ENCODE peak calls at places on chromosome 14, in eight cellular contexts. K, L, U, B, O, N, Y and V are unnamed samples.
A peak's percentile ranks its signal among the peaks of the same experiment; 100 is the strongest.

GRCh38 chr14:102911541-102911951 is 10.9 kb upstream of the AMN start:
- DNase-seq in Y (no peak), N (no peak), U (no peak), K (no peak), B (no peak), L (no peak), O (no peak), V (no peak)

GRCh38 chr14:57754558-57754957 is 111.3 kb downstream of the SLC35F4 start:
- DNase-seq in K (no peak), B (no peak), U (no peak), Y (no peak), N (no peak), O (no peak), L (no peak), V (no peak)

GRCh38 chr14:68961781-68962584 is 17.1 kb downstream of the ACTN1 start:
- DNase-seq in Y (no peak), U (no peak), N (no peak), L (peak; percentile 85), K (no peak), O (peak; percentile 44), B (no peak), V (no peak)

GRCh38 chr14:21656980-21657379 is 3.3 kb downstream of the OR4E2 start:
- DNase-seq in Y (no peak), N (no peak), L (no peak), B (no peak), K (no peak), O (no peak), U (no peak), V (no peak)

GRCh38 chr14:100424504-100425453 is 101.6 kb downstream of the SLC25A47 start:
- DNase-seq in L (no peak), U (no peak), Y (no peak), N (no peak), O (no peak), K (no peak), B (no peak), V (no peak)

GRCh38 chr14:35952584-35952983 is 126.4 kb downstream of the BRMS1L start:
- DNase-seq in Y (no peak), O (no peak), B (no peak), N (no peak), U (no peak), K (no peak), L (no peak), V (no peak)

GRCh38 chr14:39267592-39268112 is 33.9 kb downstream of the MIA2 start:
- DNase-seq in B (no peak), K (no peak), Y (no peak), L (no peak), U (no peak), N (no peak), O (no peak), V (peak; percentile 64)

GRCh38 chr14:76965232-76965631 is 63.3 kb downstream of the IRF2BPL start:
- DNase-seq in K (no peak), B (no peak), U (no peak), L (no peak), N (no peak), Y (no peak), O (no peak), V (no peak)

GRCh38 chr14:100417466-100417865 is 94.3 kb downstream of the SLC25A47 start:
- DNase-seq in O (peak; percentile 88), L (peak; percentile 97), B (peak; percentile 35), U (no peak), K (no peak), N (peak; percentile 43), Y (peak; percentile 57), V (peak; percentile 29)

GRCh38 chr14:68016243-68016914 is 196.8 kb downstream of the RAD51B start:
- DNase-seq in U (no peak), O (no peak), N (no peak), Y (no peak), B (no peak), K (no peak), L (peak; percentile 57), V (no peak)

GRCh38 chr14:69665596-69665995 is 54.2 kb downstream of the SUSD6 start:
- DNase-seq in U (no peak), L (no peak), O (no peak), K (no peak), Y (no peak), B (no peak), N (no peak), V (no peak)

GRCh38 chr14:39912192-39913100 is 480.2 kb upstream of the FBXO33 start:
- DNase-seq in N (no peak), K (no peak), B (no peak), U (no peak), O (no peak), Y (no peak), L (no peak), V (no peak)

GRCh38 chr14:61694830-61695694 is at the start of gene HIF1A:
- DNase-seq in O (peak; percentile 99), B (peak; percentile 96), N (peak; percentile 96), Y (peak; percentile 97), U (peak; percentile 91), L (peak; percentile 99), K (peak; percentile 94), V (peak; percentile 97)
- TF ChIP-seq POLR2A in O (peak; percentile 97), B (no peak), N (peak; percentile 96), Y (peak; percentile 87), U (peak; percentile 98), L (peak; percentile 97), K (peak; percentile 91), V (peak; percentile 89)

DNA sequence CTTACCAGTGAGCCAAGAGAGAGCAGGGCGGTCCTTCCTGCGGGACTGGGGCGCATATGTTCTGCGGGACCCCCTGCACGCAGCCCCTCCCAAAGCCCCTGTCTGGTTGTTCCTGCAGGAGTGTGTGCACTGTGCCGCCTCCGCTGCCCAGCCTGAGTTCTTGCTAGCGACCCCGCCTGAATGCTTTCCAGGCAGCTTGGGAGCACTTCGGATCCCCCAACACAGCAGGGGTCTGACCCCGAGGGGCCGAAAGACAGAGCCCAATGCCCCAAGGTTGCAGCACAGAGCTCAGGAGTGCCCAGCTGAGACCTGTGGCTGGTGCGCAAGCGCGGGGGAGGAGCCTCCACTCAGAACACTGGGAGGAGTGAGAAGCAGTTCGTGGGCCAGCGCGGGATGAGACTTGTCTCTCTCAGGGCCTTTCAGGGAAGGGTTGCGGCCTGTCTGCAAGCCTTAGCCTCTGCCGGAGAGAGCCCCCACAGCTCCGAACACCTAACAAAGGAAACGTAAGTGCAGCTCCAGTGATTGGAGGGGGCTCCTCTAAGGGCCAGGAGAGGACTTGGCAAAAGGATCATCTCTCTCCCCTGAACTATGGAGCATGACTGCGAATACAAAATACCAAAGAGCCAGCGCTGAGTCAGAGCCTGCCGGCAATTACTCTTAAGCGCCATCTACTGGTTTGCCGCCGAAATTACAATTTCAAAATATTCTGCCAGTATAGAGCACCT is 50.5 kb downstream of the GTF2A1 start:
- DNase-seq in B (peak; percentile 92), O (peak; percentile 92), K (peak; percentile 92), Y (peak; percentile 92), U (peak; percentile 44), N (peak; percentile 93), L (peak; percentile 82), V (peak; percentile 95)
- TF ChIP-seq POLR2A in B (no peak), O (peak; percentile 87), K (peak; percentile 59), Y (no peak), U (peak; percentile 83), N (peak; percentile 75), L (peak; percentile 62), V (peak; percentile 94)

DNA sequence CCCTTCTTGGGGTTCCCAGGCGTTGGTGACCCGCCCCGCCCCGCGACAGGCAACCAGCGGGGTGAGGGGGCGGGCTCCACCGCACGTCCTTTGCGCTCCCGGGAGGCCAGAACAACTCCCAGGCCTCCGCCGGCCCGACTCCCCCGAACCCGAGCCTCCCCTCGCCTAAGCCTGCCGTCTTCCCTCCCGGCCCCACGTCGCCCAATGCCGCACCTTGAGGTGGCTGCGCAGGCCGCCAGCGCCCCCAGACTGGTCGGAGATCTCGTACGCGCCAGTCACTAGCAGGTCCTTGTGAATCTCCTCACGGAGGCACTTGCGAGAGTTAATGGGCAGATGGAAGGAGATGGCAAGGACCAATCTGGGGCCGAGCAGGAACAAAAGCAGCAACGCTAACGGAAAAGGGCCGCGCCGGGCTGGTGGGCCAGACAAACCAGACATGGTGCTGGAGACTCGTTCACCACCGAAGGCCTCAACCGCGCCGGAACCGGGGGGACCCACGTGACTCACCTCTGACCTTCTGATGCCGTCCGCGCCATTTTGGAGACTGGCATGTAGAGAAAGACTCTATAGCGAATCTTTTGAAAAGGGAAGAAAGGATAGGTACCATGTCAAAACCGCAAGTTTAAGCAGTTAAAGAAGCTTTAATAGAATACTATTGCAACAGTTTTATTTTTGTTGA is at the start of gene TMED10:
- DNase-seq in B (peak; percentile 88), N (peak; percentile 87), L (peak; percentile 85), K (peak; percentile 90), U (peak; percentile 75), Y (peak; percentile 89), O (peak; percentile 90), V (peak; percentile 95)
- TF ChIP-seq POLR2A in B (no peak), N (peak; percentile 88), L (peak; percentile 82), K (peak; percentile 48), U (peak; percentile 86), Y (no peak), O (peak; percentile 65), V (peak; percentile 77)

GRCh38 chr14:64501326-64502171 is 2.1 kb downstream of the ZBTB25 start:
- DNase-seq in L (peak; percentile 38), N (peak; percentile 82), K (no peak), B (peak; percentile 52), O (peak; percentile 46), Y (peak; percentile 43), U (no peak), V (no peak)
- TF ChIP-seq POLR2A in L (no peak), N (peak; percentile 47), K (no peak), B (no peak), O (no peak), Y (no peak), U (no peak), V (no peak)

GRCh38 chr14:95484296-95484695 is 32.2 kb downstream of the SYNE3 start:
- DNase-seq in B (no peak), K (no peak), Y (no peak), L (no peak), O (no peak), U (no peak), N (no peak), V (no peak)
- TF ChIP-seq POLR2A in B (no peak), K (no peak), Y (no peak), L (no peak), O (no peak), U (no peak), N (no peak), V (no peak)

DNA sequence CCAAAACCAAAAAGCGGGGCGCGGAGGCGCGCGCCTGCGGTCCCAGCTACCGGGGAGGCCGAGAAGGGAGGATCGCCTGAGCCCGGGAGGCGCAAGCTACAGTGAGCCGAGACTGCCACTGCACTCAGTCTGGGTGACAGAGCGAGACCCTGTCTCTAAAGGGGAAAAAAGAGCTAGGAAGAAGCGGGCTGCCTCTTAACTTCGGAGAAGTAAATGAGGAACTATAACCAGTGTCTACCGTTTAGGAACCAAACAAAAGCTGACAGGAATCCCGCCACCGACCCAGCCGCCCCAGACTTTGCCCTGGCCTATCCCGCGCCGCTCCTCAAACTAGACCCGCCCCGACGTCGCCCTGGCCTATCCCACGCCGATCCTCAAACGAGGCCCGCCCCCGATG is 611 bp upstream of the SIVA1 start:
- DNase-seq in Y (no peak), N (no peak), O (no peak), U (peak; percentile 98), B (no peak), L (no peak), K (no peak), V (no peak)
- TF ChIP-seq POLR2A in Y (no peak), N (peak; percentile 32), O (peak; percentile 28), U (peak; percentile 56), B (no peak), L (no peak), K (peak; percentile 45), V (peak; percentile 76)